ENCODE peak calls at places on chromosomes 4 and X, in seven cellular contexts. Y is EH; H is HTR-8/SVneo; B is mucosa of gallbladder; Z is MV-4-11; I is CD8-positive, alpha-beta T cell; Q is effector memory CD8-positive, alpha-beta T cell. D is an unnamed sample.

GRCh38 chr4:82230310-82230709 is 143.5 kb downstream of the HNRNPD start:
- DNase-seq in Y (no peak), H (no peak), B (no peak), Z (no peak), I (no peak), Q (no peak), D (no peak)

GRCh38 chrX:41265615-41266014 is 68.3 kb upstream of the DDX3X start:
- DNase-seq in Y (no peak), H (no peak), B (peak; percentile 25), Z (no peak), I (peak; percentile 9), Q (peak; percentile 2), D (no peak)

GRCh38 chrX:150017868-150018267 is 79.6 kb upstream of the EOLA2 start:
- DNase-seq in Y (no peak), H (no peak), B (no peak), Z (no peak), I (no peak), Q (no peak), D (no peak)

GRCh38 chr4:3674479-3674851 is 91.7 kb upstream of the ADRA2C start:
- DNase-seq in Y (no peak), H (no peak), B (no peak), Z (no peak), I (no peak), Q (no peak), D (no peak)

GRCh38 chr4:139560396-139561084 is 4.5 kb upstream of the SETD7 start:
- DNase-seq in Y (peak; percentile 39), H (no peak), B (no peak), Z (peak; percentile 99), I (no peak), Q (peak; percentile 12), D (no peak)

GRCh38 chrX:6693051-6693450 is 158.1 kb upstream of the VCX3A start:
- DNase-seq in Y (no peak), H (no peak), B (no peak), Z (no peak), I (no peak), Q (no peak), D (no peak)

GRCh38 chrX:140141444-140142029 is 176.2 kb upstream of the CXorf66 start:
- DNase-seq in Y (peak; percentile 9), H (no peak), B (peak; percentile 33), Z (peak; percentile 1), I (no peak), Q (peak; percentile 2), D (peak; percentile 3)

GRCh38 chr4:150181536-150181935 is 103.3 kb downstream of the DCLK2 start:
- DNase-seq in Y (peak; percentile 78), H (no peak), B (no peak), Z (no peak), I (no peak), Q (no peak), D (no peak)

GRCh38 chr4:168900080-168900479 is 110.0 kb downstream of the CBR4 start:
- DNase-seq in Y (no peak), H (no peak), B (no peak), Z (peak; percentile 66), I (no peak), Q (no peak), D (no peak)

GRCh38 chr4:10098770-10099139 is 17.8 kb downstream of the WDR1 start:
- DNase-seq in Y (peak; percentile 76), H (peak; percentile 44), B (no peak), Z (peak; percentile 27), I (peak; percentile 21), Q (no peak), D (no peak)

GRCh38 chr4:127007336-127007735 is 625.4 kb upstream of the INTU start:
- DNase-seq in Y (no peak), H (no peak), B (no peak), Z (no peak), I (no peak), Q (no peak), D (no peak)

GRCh38 chr4:27003602-27004238 is 143.1 kb downstream of the STIM2 start:
- DNase-seq in Y (peak; percentile 72), H (no peak), B (no peak), Z (no peak), I (no peak), Q (no peak), D (no peak)

GRCh38 chr4:124253080-124253479 is 459.5 kb downstream of the ANKRD50 start:
- DNase-seq in Y (no peak), H (no peak), B (no peak), Z (no peak), I (no peak), Q (no peak), D (no peak)

GRCh38 chr4:71864380-71864779 is 80.5 kb upstream of the GC start:
- DNase-seq in Y (no peak), H (no peak), B (no peak), Z (no peak), I (no peak), Q (no peak), D (no peak)

GRCh38 chr4:121192500-121192899 is 28.4 kb upstream of the TNIP3 start:
- DNase-seq in Y (peak; percentile 53), H (peak; percentile 14), B (no peak), Z (peak; percentile 27), I (no peak), Q (no peak), D (no peak)

GRCh38 chr4:129230836-129231235 is 134.9 kb downstream of the C4orf33 start:
- DNase-seq in Y (no peak), H (no peak), B (no peak), Z (no peak), I (no peak), Q (no peak), D (no peak)

GRCh38 chr4:183658362-183659028 is 490 bp downstream of the RWDD4 start:
- DNase-seq in Y (peak; percentile 35), H (peak; percentile 15), B (no peak), Z (no peak), I (peak; percentile 5), Q (peak; percentile 19), D (peak; percentile 32)

GRCh38 chrX:12469296-12469695 is 321.9 kb upstream of the PRPS2 start:
- DNase-seq in Y (peak; percentile 3), H (no peak), B (no peak), Z (no peak), I (no peak), Q (no peak), D (no peak)

GRCh38 chr4:109211671-109212070 is 90.8 kb downstream of the COL25A1 start:
- DNase-seq in Y (peak; percentile 5), H (no peak), B (no peak), Z (no peak), I (no peak), Q (no peak), D (no peak)

GRCh38 chr4:6834867-6835266 is 52.3 kb downstream of the KIAA0232 start:
- DNase-seq in Y (peak; percentile 50), H (peak; percentile 45), B (no peak), Z (no peak), I (no peak), Q (no peak), D (no peak)

GRCh38 chrX:120781416-120781815 is 94.2 kb downstream of the CT47B1 start:
- DNase-seq in Y (peak; percentile 52), H (no peak), B (no peak), Z (peak; percentile 26), I (no peak), Q (no peak), D (no peak)

GRCh38 chr4:72076562-72076961 is 44.8 kb downstream of the NPFFR2 start:
- DNase-seq in Y (no peak), H (no peak), B (no peak), Z (no peak), I (no peak), Q (no peak), D (no peak)

GRCh38 chrX:110318664-110318968 is 731 bp upstream of the AMMECR1 start:
- DNase-seq in Y (no peak), H (no peak), B (no peak), Z (no peak), I (peak; percentile 11), Q (no peak), D (no peak)

GRCh38 chrX:85903692-85904471 is 143.5 kb downstream of the CHM start:
- DNase-seq in Y (no peak), H (no peak), B (no peak), Z (no peak), I (no peak), Q (no peak), D (no peak)

GRCh38 chr4:17605236-17605635 is 9.2 kb upstream of the MED28 start:
- DNase-seq in Y (peak; percentile 11), H (no peak), B (no peak), Z (no peak), I (no peak), Q (no peak), D (no peak)

GRCh38 chr4:16448240-16448639 is 222.0 kb upstream of the TAPT1 start:
- DNase-seq in Y (no peak), H (no peak), B (no peak), Z (no peak), I (no peak), Q (no peak), D (no peak)

GRCh38 chr4:124641715-124642380 is 70.7 kb downstream of the ANKRD50 start:
- DNase-seq in Y (peak; percentile 80), H (peak; percentile 12), B (no peak), Z (peak; percentile 88), I (no peak), Q (no peak), D (no peak)